ENCODE peak calls at places on chromosomes 12 and 14, in ten cellular contexts. J is T-cell, P is ELR, D is AG10803, R is T-helper 1 cell, U is EL, Q is ureter, L is AG04449, C is endodermal cell, G is cardiac muscle cell. Y is an unnamed sample.

GRCh38 chr14:30129795-30130194 is 202.1 kb upstream of the PRKD1 start:
- DNase-seq in J (no peak), G (no peak), C (peak; percentile 58), L (no peak), P (no peak), U (no peak), R (no peak), Q (no peak), D (peak; percentile 36), Y (no peak)

GRCh38 chr14:31582286-31582691 is 21.1 kb downstream of the NUBPL start:
- DNase-seq in P (no peak), C (no peak), R (no peak), D (peak; percentile 79), U (no peak), J (no peak), Q (no peak), L (peak; percentile 59), G (no peak), Y (no peak)

GRCh38 chr12:130632582-130633174 is 83.4 kb downstream of the RIMBP2 start:
- DNase-seq in L (no peak), P (no peak), D (no peak), G (no peak), R (no peak), C (no peak), U (no peak), J (no peak), Q (no peak), Y (no peak)

GRCh38 chr12:76548222-76548837 is 11.2 kb downstream of the OSBPL8 start:
- DNase-seq in P (no peak), D (no peak), L (no peak), J (no peak), C (no peak), U (no peak), R (no peak), G (peak; percentile 13), Q (no peak), Y (no peak)

GRCh38 chr12:116916122-116916521 is 5.4 kb downstream of the FBXW8 start:
- DNase-seq in R (no peak), C (no peak), L (no peak), U (peak; percentile 59), G (no peak), D (peak; percentile 23), Q (no peak), P (peak; percentile 69), J (no peak), Y (no peak)

GRCh38 chr12:67068204-67068731 is 200.9 kb upstream of the CAND1 start:
- DNase-seq in G (peak; percentile 45), L (no peak), C (peak; percentile 88), J (no peak), D (no peak), Q (no peak), R (no peak), U (peak; percentile 12), P (peak; percentile 8), Y (no peak)

GRCh38 chr12:27542628-27543027 is 18.6 kb downstream of the PPFIBP1 start:
- DNase-seq in L (peak; percentile 95), P (peak; percentile 92), G (no peak), C (no peak), R (no peak), U (peak; percentile 93), J (no peak), Q (no peak), D (peak; percentile 98), Y (no peak)

GRCh38 chr14:31950760-31951637 is 126.1 kb upstream of the ARHGAP5 start:
- DNase-seq in R (no peak), P (peak; percentile 72), C (peak; percentile 83), U (peak; percentile 34), L (no peak), Q (peak; percentile 74), J (no peak), G (peak; percentile 35), D (peak; percentile 39), Y (peak; percentile 84)

GRCh38 chr12:31510034-31510433 is 80.9 kb downstream of the DENND5B start:
- DNase-seq in L (no peak), R (no peak), D (peak; percentile 44), G (no peak), C (no peak), J (no peak), U (no peak), Q (no peak), P (no peak), Y (no peak)

GRCh38 chr12:45336762-45337596 is 121.1 kb downstream of the ANO6 start:
- DNase-seq in J (no peak), L (peak; percentile 84), D (peak; percentile 80), R (no peak), G (no peak), P (peak; percentile 90), U (peak; percentile 83), Q (no peak), C (no peak), Y (no peak)

GRCh38 chr14:37047996-37048395 is 124.4 kb downstream of the SLC25A21 start:
- DNase-seq in Q (no peak), C (no peak), G (no peak), J (no peak), R (no peak), L (no peak), P (no peak), D (no peak), U (no peak), Y (no peak)

GRCh38 chr14:105423488-105424195 is 4.0 kb downstream of the MTA1 start:
- DNase-seq in C (no peak), D (no peak), J (no peak), U (no peak), R (no peak), G (no peak), P (no peak), Q (no peak), L (no peak), Y (no peak)

GRCh38 chr12:126944684-126945083 is 1322.3 kb upstream of the TMEM132C start:
- DNase-seq in D (no peak), Q (no peak), J (no peak), C (no peak), L (no peak), U (no peak), R (no peak), P (no peak), G (no peak), Y (no peak)

GRCh38 chr14:105475269-105475915 is 771 bp downstream of the CRIP2 start:
- DNase-seq in D (no peak), G (no peak), P (no peak), U (no peak), Q (peak; percentile 72), C (peak; percentile 69), J (no peak), L (no peak), R (no peak), Y (peak; percentile 62)

GRCh38 chr14:25132734-25133422 is 82.9 kb upstream of the STXBP6 start:
- DNase-seq in J (no peak), G (peak; percentile 76), P (peak; percentile 51), Q (peak; percentile 69), U (peak; percentile 74), D (peak; percentile 62), R (peak; percentile 36), C (peak; percentile 91), L (no peak), Y (peak; percentile 52)

GRCh38 chr12:110693731-110694130 is 4.8 kb upstream of the HVCN1 start:
- DNase-seq in L (no peak), C (no peak), D (no peak), R (no peak), G (no peak), P (no peak), Q (no peak), J (no peak), U (no peak), Y (no peak)

GRCh38 chr12:121038861-121039654 is at the start of gene OASL:
- DNase-seq in L (no peak), C (no peak), D (peak; percentile 68), G (no peak), P (peak; percentile 87), R (peak; percentile 72), Q (no peak), U (peak; percentile 84), J (peak; percentile 23), Y (no peak)

GRCh38 chr12:48061943-48062719 is 43.7 kb downstream of the SENP1 start:
- DNase-seq in R (no peak), Q (no peak), J (no peak), G (peak; percentile 44), C (no peak), D (no peak), U (no peak), L (no peak), P (no peak), Y (no peak)

GRCh38 chr12:6849976-6850560 is 1.0 kb downstream of the CDCA3 start:
- DNase-seq in U (no peak), P (peak; percentile 15), L (no peak), D (no peak), Q (no peak), G (no peak), C (no peak), J (no peak), R (no peak), Y (no peak)

GRCh38 chr12:102120886-102121285 is 903 bp downstream of the PARPBP start:
- DNase-seq in C (peak; percentile 63), J (no peak), Q (no peak), L (no peak), R (no peak), P (peak; percentile 60), U (peak; percentile 50), D (peak; percentile 29), G (no peak), Y (peak; percentile 20)

GRCh38 chr14:101359221-101360044 is 201.9 kb upstream of the DIO3 start:
- DNase-seq in P (peak; percentile 9), L (no peak), C (no peak), Q (peak; percentile 84), R (no peak), U (no peak), G (no peak), D (peak; percentile 3), J (no peak), Y (no peak)

GRCh38 chr12:45350861-45351260 is 135.0 kb downstream of the ANO6 start:
- DNase-seq in G (no peak), R (no peak), C (no peak), J (no peak), Q (no peak), U (peak; percentile 20), P (no peak), L (no peak), D (no peak), Y (peak; percentile 28)

GRCh38 chr12:107042801-107043200 is 50.5 kb downstream of the CRY1 start:
- DNase-seq in U (no peak), Q (no peak), P (no peak), J (no peak), L (no peak), R (no peak), G (no peak), C (no peak), D (no peak), Y (no peak)

GRCh38 chr12:72570601-72571000 is 298.4 kb downstream of the TRHDE start:
- DNase-seq in C (peak; percentile 78), U (no peak), L (no peak), G (peak; percentile 51), R (no peak), P (peak; percentile 13), Q (no peak), J (no peak), D (no peak), Y (no peak)

GRCh38 chr12:26317942-26318565 is 122.7 kb downstream of the SSPN start:
- DNase-seq in D (peak; percentile 36), R (no peak), C (no peak), Q (no peak), J (no peak), U (peak; percentile 69), P (peak; percentile 90), G (no peak), L (no peak), Y (no peak)

GRCh38 chr14:32635103-32635719 is 303.5 kb upstream of the NPAS3 start:
- DNase-seq in U (peak; percentile 46), L (no peak), P (peak; percentile 56), C (no peak), G (no peak), J (no peak), Q (no peak), D (peak; percentile 58), R (no peak), Y (no peak)

GRCh38 chr14:55711171-55711811 is 131.3 kb downstream of the KTN1 start:
- DNase-seq in R (no peak), J (no peak), C (no peak), G (no peak), U (peak; percentile 91), Q (no peak), L (no peak), P (peak; percentile 85), D (peak; percentile 36), Y (no peak)

GRCh38 chr12:129659927-129660326 is 243.9 kb downstream of the TMEM132D start:
- DNase-seq in G (no peak), Q (no peak), L (peak; percentile 37), R (no peak), C (no peak), U (no peak), J (no peak), D (no peak), P (no peak), Y (no peak)